ENCODE peak calls at places on chromosome 2, in eight cellular contexts. H is Panc1; B is CD8-positive, alpha-beta T cell; G is fibroblast of lung; Z is HepG2; J is neural progenitor cell; O is HCT116; S is tibial artery. E is an unnamed sample.
A peak's percentile ranks its signal among the peaks of the same experiment; 100 is the strongest.

GRCh38 chr2:99682280-99683060 is 192.7 kb upstream of the REV1 start:
- DNase-seq in H (no peak), B (no peak), G (no peak), Z (no peak), J (no peak), O (no peak), S (no peak), E (no peak)

GRCh38 chr2:176491172-176491904 is 222.1 kb downstream of the MTX2 start:
- DNase-seq in H (no peak), B (no peak), G (peak; percentile 97), Z (no peak), J (no peak), O (no peak), S (peak; percentile 71), E (no peak)

GRCh38 chr2:146615778-146616177 is 1229.1 kb upstream of the ACVR2A start:
- DNase-seq in H (no peak), B (no peak), G (no peak), Z (no peak), J (no peak), O (no peak), S (no peak), E (no peak)

GRCh38 chr2:65349863-65350262 is 82.5 kb downstream of the SPRED2 start:
- DNase-seq in H (no peak), B (no peak), G (peak; percentile 82), Z (peak; percentile 65), J (peak; percentile 43), O (no peak), S (no peak), E (peak; percentile 36)

GRCh38 chr2:203751886-203752285 is 45.4 kb downstream of the CD28 start:
- DNase-seq in H (no peak), B (no peak), G (peak; percentile 46), Z (no peak), J (no peak), O (no peak), S (no peak), E (no peak)

GRCh38 chr2:74671479-74671878 is 17.4 kb downstream of the SEMA4F start:
- DNase-seq in H (no peak), B (no peak), G (no peak), Z (no peak), J (no peak), O (no peak), S (no peak), E (no peak)

GRCh38 chr2:217983276-217984233 is 19.2 kb downstream of the TNS1 start:
- DNase-seq in H (no peak), B (no peak), G (no peak), Z (no peak), J (no peak), O (no peak), S (peak; percentile 63), E (no peak)

GRCh38 chr2:121038831-121039230 is 246.2 kb downstream of the TFCP2L1 start:
- DNase-seq in H (no peak), B (no peak), G (no peak), Z (no peak), J (no peak), O (no peak), S (peak; percentile 56), E (no peak)

GRCh38 chr2:160061533-160062282 is 707 bp downstream of the PLA2R1 start:
- DNase-seq in H (no peak), B (no peak), G (no peak), Z (no peak), J (no peak), O (no peak), S (no peak), E (no peak)

GRCh38 chr2:126385983-126386382 is 270.0 kb upstream of the GYPC start:
- DNase-seq in H (no peak), B (no peak), G (no peak), Z (no peak), J (no peak), O (no peak), S (no peak), E (no peak)

GRCh38 chr2:55490554-55490953 is 29.0 kb upstream of the CFAP36 start:
- DNase-seq in H (no peak), B (no peak), G (peak; percentile 79), Z (peak; percentile 65), J (no peak), O (no peak), S (no peak), E (peak; percentile 36)

GRCh38 chr2:228541794-228542193 is 360.3 kb upstream of the SPHKAP start:
- DNase-seq in H (no peak), B (no peak), G (no peak), Z (no peak), J (no peak), O (no peak), S (no peak), E (no peak)

GRCh38 chr2:9135804-9136558 is 70.6 kb upstream of the ASAP2 start:
- DNase-seq in H (no peak), B (no peak), G (peak; percentile 64), Z (no peak), J (no peak), O (no peak), S (peak; percentile 44), E (no peak)

GRCh38 chr2:187470698-187471097 is 22.6 kb upstream of the CALCRL start:
- DNase-seq in H (no peak), B (no peak), G (no peak), Z (no peak), J (no peak), O (no peak), S (no peak), E (no peak)

GRCh38 chr2:235685024-235685721 is 191.3 kb downstream of the AGAP1 start:
- DNase-seq in H (no peak), B (no peak), G (no peak), Z (no peak), J (no peak), O (no peak), S (peak; percentile 57), E (no peak)

GRCh38 chr2:101850450-101850849 is 141.3 kb upstream of the IL1R2 start:
- DNase-seq in H (no peak), B (no peak), G (no peak), Z (no peak), J (no peak), O (no peak), S (no peak), E (no peak)
- H3K27ac ChIP-seq in H (no peak overlapping the region), B (no peak overlapping the region), G (no peak overlapping the region), Z (no peak overlapping the region), J (no peak overlapping the region), O (no peak overlapping the region), S (peak overlapping the region; percentile 42), E (peak overlapping the region; percentile 52)

DNA sequence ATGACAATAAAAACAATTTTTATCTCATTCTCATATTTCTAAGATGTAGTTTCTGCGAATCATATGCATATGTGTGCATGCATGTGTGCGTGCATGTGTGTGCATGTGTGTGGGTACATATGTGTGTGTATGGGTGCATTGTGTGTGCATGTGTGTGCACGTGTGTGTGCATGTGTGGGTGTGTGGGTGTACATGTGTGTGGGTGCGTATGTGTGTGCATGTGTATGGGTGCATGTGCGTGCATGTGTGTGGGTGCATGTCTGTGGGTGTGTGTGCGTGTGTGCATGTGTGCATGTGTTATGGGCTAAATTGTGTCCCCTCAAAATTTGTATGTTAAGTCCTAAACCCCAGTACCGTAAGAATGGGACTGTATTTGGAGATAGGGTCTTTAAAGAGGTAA is 49.3 kb downstream of the COL6A3 start:
- DNase-seq in H (no peak), B (no peak), G (no peak), Z (no peak), J (no peak), O (no peak), S (no peak), E (no peak)
- H3K27me3 ChIP-seq in H (no peaks in the 10 kb centered on the region), B (no peaks in the 10 kb centered on the region), G (no peaks in the 10 kb centered on the region), Z (peaks cover 72% of the 10 kb centered on the region), J (no peaks in the 10 kb centered on the region), O (peaks cover 61% of the 10 kb centered on the region), S (no peaks in the 10 kb centered on the region), E (no peaks in the 10 kb centered on the region)

GRCh38 chr2:1104364-1104763 is 153.7 kb downstream of the SNTG2 start:
- DNase-seq in H (no peak), B (no peak), G (no peak), Z (no peak), J (peak; percentile 38), O (no peak), S (no peak), E (no peak)
- TF ChIP-seq CTCF in H (no peak), B (no peak), G (no peak), Z (no peak), J (no peak), O (no peak), S (no peak), E (no peak)

DNA sequence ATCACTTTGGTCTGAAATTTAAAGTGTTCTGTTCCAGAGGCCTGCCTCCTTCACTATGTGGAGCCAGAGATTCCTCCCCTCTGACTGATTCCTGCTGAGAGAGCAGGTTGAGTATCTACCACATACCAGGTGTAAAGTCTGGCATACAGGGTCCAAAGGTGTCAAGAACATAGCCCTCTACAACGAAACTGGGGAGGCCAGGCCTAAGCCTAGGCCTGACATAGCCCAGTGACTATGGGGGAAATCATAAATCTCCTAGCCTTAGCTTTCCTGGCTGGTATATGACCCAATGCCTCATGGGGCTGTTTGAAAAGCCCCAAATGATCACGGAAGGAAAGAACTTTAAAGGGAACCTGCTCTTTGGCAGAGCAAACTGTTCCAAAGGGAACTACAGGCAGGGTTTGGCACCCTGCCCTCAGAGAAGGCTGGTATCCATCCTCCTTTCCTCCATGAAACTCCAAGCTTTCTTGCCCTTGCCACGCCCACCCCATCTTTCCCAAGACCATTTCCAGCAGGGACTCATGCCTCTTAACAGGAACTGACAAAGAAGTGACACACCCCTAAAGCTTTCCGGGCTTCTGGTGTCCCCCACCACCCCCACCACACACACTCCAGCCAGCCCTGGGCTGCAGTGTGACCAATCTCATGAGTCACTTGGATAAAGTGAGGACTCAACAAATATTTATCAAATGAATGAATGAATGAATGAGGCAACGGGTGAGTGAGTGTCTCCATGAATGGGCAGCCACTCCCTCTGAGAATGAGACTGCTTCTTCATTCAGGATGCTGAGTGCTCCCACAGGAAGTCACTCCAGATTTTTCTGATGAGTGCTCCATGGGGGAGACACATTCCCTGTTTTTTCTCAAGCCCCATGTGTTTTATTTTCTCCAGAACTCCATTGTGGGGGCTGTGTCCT is 114.5 kb upstream of the STPG4 start:
- DNase-seq in H (peak; percentile 98), B (no peak), G (peak; percentile 96), Z (peak; percentile 66), J (no peak), O (peak; percentile 64), S (peak; percentile 84), E (no peak)
- H3K27ac ChIP-seq in H (peak overlapping the region; percentile 10), B (no peak overlapping the region), G (peak overlapping the region; percentile 89), Z (no peak overlapping the region), J (no peak overlapping the region), O (no peak overlapping the region), S (peak overlapping the region; percentile 46), E (peak overlapping the region; percentile 2)

E was measured in dorsolateral prefrontal cortex.